ENCODE peak calls at places on chromosomes 4 and X, in seven cellular contexts. W is heart right ventricle, A is endodermal cell, S is neural progenitor cell, X is left ventricle myocardium inferior, I is mucosa of descending colon, V is upper lobe of right lung. Q is an unnamed sample. For H3K9me3, the result is how much of the 10 kb centered on the place peaks cover.

GRCh38 chr4:169815606-169816005 is 57.9 kb upstream of the HPF1 start:
- DNase-seq in S (no peak), I (no peak), X (no peak), V (no peak), A (no peak), W (no peak), Q (no peak)

GRCh38 chrX:150880808-150881165 is 17.7 kb downstream of the CD99L2 start:
- DNase-seq in X (no peak), S (no peak), A (no peak), W (no peak), V (no peak), I (no peak), Q (no peak)

GRCh38 chrX:124940536-124940935 is 379.1 kb upstream of the TEX13C start:
- DNase-seq in W (no peak), V (no peak), X (no peak), A (no peak), I (no peak), S (no peak), Q (no peak)

GRCh38 chr4:157389751-157390150 is 169.2 kb downstream of the GRIA2 start:
- DNase-seq in I (no peak), S (no peak), A (no peak), X (no peak), V (no peak), W (no peak), Q (no peak)

GRCh38 chr4:72383439-72383838 is 185.6 kb downstream of the ADAMTS3 start:
- DNase-seq in S (no peak), V (no peak), X (no peak), A (no peak), W (no peak), I (no peak), Q (no peak)

GRCh38 chr4:128916832-128917231 is 107.3 kb downstream of the JADE1 start:
- DNase-seq in I (no peak), A (no peak), W (peak), S (no peak), X (no peak), V (no peak), Q (peak)

GRCh38 chrX:50684871-50685270 is 129.1 kb downstream of the SHROOM4 start:
- DNase-seq in A (no peak), W (no peak), X (no peak), S (no peak), I (no peak), V (no peak), Q (no peak)

GRCh38 chr4:88605744-88606143 is 13.5 kb downstream of the HERC3 start:
- DNase-seq in X (no peak), I (no peak), S (no peak), A (no peak), W (no peak), V (no peak), Q (no peak)

GRCh38 chr4:181966084-181966483 is 277.1 kb upstream of the TENM3 start:
- DNase-seq in V (no peak), I (no peak), W (no peak), X (no peak), S (no peak), A (no peak), Q (no peak)

GRCh38 chrX:1911401-1912131 is 296.7 kb downstream of the ASMT start:
- DNase-seq in A (no peak), S (no peak), I (no peak), X (no peak), V (no peak), W (no peak), Q (no peak)

GRCh38 chr4:154009191-154009590 is 220.3 kb upstream of the SFRP2 start:
- DNase-seq in A (no peak), I (no peak), W (no peak), S (no peak), X (no peak), V (no peak), Q (no peak)

GRCh38 chrX:36867143-36867542 is 141.0 kb upstream of the FAM47C start:
- DNase-seq in I (no peak), A (no peak), S (peak), X (no peak), V (no peak), W (no peak), Q (no peak)

GRCh38 chr4:7470111-7470510 is 35.4 kb upstream of the PSAPL1 start:
- DNase-seq in A (no peak), S (no peak), X (no peak), W (no peak), I (no peak), V (no peak), Q (no peak)

GRCh38 chr4:99885063-99885664 is 9.1 kb downstream of the LAMTOR3 start:
- DNase-seq in I (no peak), W (no peak), S (peak), X (no peak), V (no peak), A (peak), Q (peak)

GRCh38 chr4:80434238-80434637 is 98.7 kb downstream of the CFAP299 start:
- DNase-seq in I (no peak), V (no peak), A (no peak), X (no peak), S (no peak), W (no peak), Q (no peak)

GRCh38 chr4:184932343-184932742 is 85.9 kb upstream of the HELT start:
- DNase-seq in I (no peak), V (no peak), S (peak), A (peak), X (no peak), W (no peak), Q (no peak)

GRCh38 chrX:130170752-130171445 is 863 bp upstream of the RAB33A start:
- DNase-seq in I (peak), A (peak), X (peak), V (peak), W (peak), S (peak), Q (no peak)

GRCh38 chrX:41720125-41720780 is 3.7 kb upstream of the GPR82 start:
- DNase-seq in I (peak), V (no peak), A (peak), S (no peak), W (no peak), X (no peak), Q (no peak)
- H3K9me3 ChIP-seq in I (under half), V (under half), A (under half), S (under half), W (under half), X (under half), Q (under half)

GRCh38 chrX:48713847-48714246 is 17.3 kb downstream of the SUV39H1 start:
- DNase-seq in V (no peak), I (no peak), W (no peak), S (no peak), X (no peak), A (no peak), Q (no peak)
- H3K9me3 ChIP-seq in V (under half), I (under half), W (under half), S (under half), X (under half), A (under half), Q (under half)

DNA sequence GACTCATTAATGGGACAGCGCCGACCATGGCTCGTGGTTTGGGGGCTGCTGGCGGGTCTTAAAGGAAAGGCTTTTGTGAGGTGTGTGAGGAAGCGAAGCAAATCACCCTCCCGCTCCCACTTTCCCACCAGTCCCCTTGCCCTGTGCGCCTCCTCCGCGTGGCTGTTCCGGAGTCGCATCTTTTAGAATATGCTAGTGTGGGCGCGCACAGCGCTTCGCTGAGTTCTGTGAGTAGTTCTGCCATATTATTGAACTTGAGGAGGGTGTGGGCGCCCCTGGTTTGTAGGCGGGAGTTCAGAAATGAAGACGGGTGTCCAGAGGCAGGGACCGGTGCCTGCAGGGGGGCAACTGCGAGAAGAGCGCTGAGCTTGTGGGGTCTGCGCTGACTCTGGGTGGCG is 49.1 kb downstream of the ZNF141 start:
- DNase-seq in S (no peak), A (no peak), X (no peak), V (no peak), I (no peak), W (no peak), Q (no peak)
- H3K9me3 ChIP-seq in S (under half), A (under half), X (half or more), V (half or more), I (half or more), W (half or more), Q (half or more)

GRCh38 chr4:4569036-4569435 is 27.2 kb upstream of the STX18 start:
- DNase-seq in S (no peak), I (no peak), X (no peak), A (no peak), V (no peak), W (no peak), Q (no peak)

GRCh38 chr4:4558881-4559280 is 17.0 kb upstream of the STX18 start:
- DNase-seq in A (no peak), I (no peak), S (no peak), W (no peak), X (no peak), V (no peak), Q (no peak)

GRCh38 chr4:4560136-4560535 is 18.3 kb upstream of the STX18 start:
- DNase-seq in W (no peak), X (no peak), S (no peak), V (no peak), A (no peak), I (no peak), Q (no peak)

GRCh38 chr4:4559596-4559995 is 17.7 kb upstream of the STX18 start:
- DNase-seq in W (no peak), V (no peak), X (no peak), S (no peak), I (no peak), A (no peak), Q (no peak)

DNA sequence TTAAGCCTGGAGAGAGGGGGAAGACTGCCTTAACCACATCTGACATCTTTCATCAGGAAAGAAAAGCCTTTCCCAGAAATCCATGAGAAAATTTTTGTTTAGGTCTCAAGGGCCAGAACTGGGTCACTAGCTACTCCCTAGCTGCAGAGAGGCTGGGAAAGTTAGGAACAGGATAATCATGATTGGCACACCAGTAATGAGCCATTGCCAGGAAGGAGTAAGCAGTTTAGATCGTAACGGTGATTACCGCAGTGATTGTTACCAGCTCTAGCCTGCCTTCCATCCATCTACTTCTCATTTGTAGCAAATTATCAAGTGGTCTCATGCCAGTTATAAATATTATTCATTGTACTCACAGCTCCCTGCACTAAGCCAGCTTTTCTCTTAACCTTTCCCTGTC is 22.7 kb upstream of the STX18 start:
- DNase-seq in V (no peak), X (no peak), A (no peak), I (no peak), W (no peak), S (no peak), Q (no peak)
- H3K9me3 ChIP-seq in V (under half), X (under half), A (under half), I (under half), W (under half), S (under half), Q (under half)

GRCh38 chrX:67351411-67351810 is 192.4 kb upstream of the AR start:
- DNase-seq in I (no peak), W (no peak), X (no peak), V (no peak), S (no peak), A (no peak), Q (no peak)
- H3K9me3 ChIP-seq in I (under half), W (under half), X (under half), V (under half), S (under half), A (under half), Q (under half)

DNA sequence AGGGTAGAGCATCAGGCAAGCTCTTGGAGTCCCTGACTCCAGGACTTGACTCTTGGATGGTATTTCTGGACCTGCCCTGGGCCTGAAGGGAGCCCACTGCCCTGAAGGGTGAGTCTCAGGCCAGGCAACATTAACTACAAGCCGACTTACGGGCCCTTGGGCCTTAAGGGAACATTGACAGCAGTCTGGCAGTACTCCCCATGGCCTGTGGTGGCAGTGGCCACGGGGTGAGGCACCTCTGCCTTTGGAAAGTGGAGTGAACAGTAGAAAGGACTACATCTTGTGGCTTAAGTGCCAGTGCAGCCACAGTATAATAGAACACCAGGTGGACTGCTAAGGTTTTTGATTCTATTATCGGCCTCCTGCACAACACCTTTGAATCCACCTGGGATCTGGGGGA is 36.3 kb downstream of the SH3BGRL start:
- DNase-seq in I (no peak), A (peak), W (no peak), V (no peak), S (no peak), X (no peak), Q (no peak)
- H3K9me3 ChIP-seq in I (under half), A (under half), W (under half), V (under half), S (under half), X (under half), Q (under half)

GRCh38 chr4:107890779-107891178 is 40.6 kb upstream of the CYP2U1 start:
- DNase-seq in A (peak), X (no peak), W (no peak), S (no peak), I (no peak), V (no peak), Q (no peak)
- H3K9me3 ChIP-seq in A (half or more), X (under half), W (under half), S (under half), I (under half), V (under half), Q (under half)